ENCODE peak calls at places on chromosomes 3 and 15, in eight cellular contexts. T, D, K, I, G, W, S and L are unnamed samples.

GRCh38 chr3:97872209-97873042 is 50.6 kb downstream of the CRYBG3 start:
- DNase-seq in T (no peak), D (peak; percentile 60), K (peak; percentile 90), I (peak; percentile 98), G (no peak), W (no peak), S (no peak), L (no peak)

GRCh38 chr15:61888074-61888780 is 172.0 kb downstream of the VPS13C start:
- DNase-seq in T (no peak), D (no peak), K (peak; percentile 35), I (no peak), G (no peak), W (no peak), S (no peak), L (no peak)

GRCh38 chr3:111621535-111621934 is 26.4 kb upstream of the ZBED2 start:
- DNase-seq in T (peak; percentile 53), D (no peak), K (no peak), I (peak; percentile 17), G (peak; percentile 72), W (no peak), S (no peak), L (peak; percentile 26)

GRCh38 chr3:58994746-58995330 is 55.0 kb downstream of the CFAP20DC start:
- DNase-seq in T (no peak), D (peak; percentile 2), K (peak; percentile 67), I (peak; percentile 76), G (peak; percentile 60), W (no peak), S (peak; percentile 53), L (peak; percentile 66)

GRCh38 chr3:195107593-195107992 is 163.4 kb downstream of the XXYLT1 start:
- DNase-seq in T (no peak), D (no peak), K (no peak), I (no peak), G (no peak), W (no peak), S (no peak), L (no peak)

GRCh38 chr3:146342971-146343370 is 92.1 kb upstream of the PLSCR4 start:
- DNase-seq in T (no peak), D (no peak), K (peak; percentile 64), I (no peak), G (no peak), W (no peak), S (no peak), L (no peak)

GRCh38 chr3:30864158-30864557 is 30.3 kb downstream of the GADL1 start:
- DNase-seq in T (no peak), D (no peak), K (no peak), I (no peak), G (no peak), W (no peak), S (no peak), L (no peak)

GRCh38 chr15:69653846-69654245 is 201.2 kb downstream of the RPLP1 start:
- DNase-seq in T (no peak), D (no peak), K (no peak), I (no peak), G (no peak), W (no peak), S (no peak), L (no peak)

GRCh38 chr3:143119009-143119914 is at the start of gene CHST2:
- DNase-seq in T (peak; percentile 69), D (peak; percentile 54), K (peak; percentile 75), I (peak; percentile 41), G (peak; percentile 59), W (peak; percentile 32), S (peak; percentile 97), L (peak; percentile 54)

GRCh38 chr3:64254443-64254842 is 29.2 kb upstream of the PRICKLE2 start:
- DNase-seq in T (no peak), D (no peak), K (no peak), I (peak; percentile 55), G (no peak), W (no peak), S (no peak), L (no peak)

GRCh38 chr15:22850055-22850454 is 11.6 kb downstream of the NIPA2 start:
- DNase-seq in T (no peak), D (no peak), K (no peak), I (no peak), G (no peak), W (no peak), S (no peak), L (no peak)

GRCh38 chr3:81419196-81419595 is 342.2 kb downstream of the GBE1 start:
- DNase-seq in T (no peak), D (no peak), K (peak; percentile 35), I (peak; percentile 33), G (no peak), W (no peak), S (peak; percentile 8), L (no peak)

GRCh38 chr3:58779934-58780333 is 113.4 kb upstream of the FAM3D start:
- DNase-seq in T (no peak), D (no peak), K (no peak), I (no peak), G (no peak), W (no peak), S (no peak), L (no peak)

GRCh38 chr3:49461443-49462171 is 8.5 kb upstream of the DAG1 start:
- DNase-seq in T (no peak), D (no peak), K (no peak), I (peak; percentile 33), G (peak; percentile 71), W (no peak), S (peak; percentile 23), L (peak; percentile 3)

GRCh38 chr3:71629289-71630252 is 46.0 kb upstream of the FOXP1 start:
- DNase-seq in T (no peak), D (peak; percentile 77), K (peak; percentile 78), I (no peak), G (no peak), W (no peak), S (no peak), L (no peak)

GRCh38 chr3:195224156-195224979 is 46.6 kb downstream of the XXYLT1 start:
- DNase-seq in T (peak; percentile 2), D (no peak), K (no peak), I (no peak), G (no peak), W (no peak), S (no peak), L (no peak)

GRCh38 chr3:14899993-14900618 is 47.3 kb upstream of the NR2C2 start:
- DNase-seq in T (no peak), D (no peak), K (no peak), I (no peak), G (no peak), W (no peak), S (no peak), L (peak; percentile 26)

GRCh38 chr3:99269606-99270355 is 368.3 kb upstream of the DCBLD2 start:
- DNase-seq in T (no peak), D (no peak), K (peak; percentile 83), I (peak; percentile 20), G (no peak), W (no peak), S (no peak), L (no peak)

GRCh38 chr15:100284701-100285100 is 57.1 kb downstream of the ADAMTS17 start:
- DNase-seq in T (no peak), D (no peak), K (no peak), I (no peak), G (no peak), W (no peak), S (no peak), L (no peak)

GRCh38 chr3:32297366-32297765 is 58.9 kb downstream of the CMTM8 start:
- DNase-seq in T (peak; percentile 26), D (no peak), K (no peak), I (no peak), G (no peak), W (no peak), S (no peak), L (no peak)

GRCh38 chr15:66483131-66483566 is 14.4 kb downstream of the SNAPC5 start:
- DNase-seq in T (no peak), D (peak; percentile 92), K (peak; percentile 88), I (no peak), G (no peak), W (no peak), S (no peak), L (no peak)

GRCh38 chr3:164748626-164749025 is 329.7 kb downstream of the SI start:
- DNase-seq in T (no peak), D (no peak), K (no peak), I (peak; percentile 63), G (no peak), W (no peak), S (no peak), L (no peak)

GRCh38 chr3:63193647-63194046 is 84.5 kb upstream of the SYNPR start:
- DNase-seq in T (no peak), D (no peak), K (peak; percentile 38), I (peak; percentile 34), G (no peak), W (no peak), S (no peak), L (peak; percentile 16)

GRCh38 chr15:83717010-83717409 is 63.1 kb downstream of the ADAMTSL3 start:
- DNase-seq in T (no peak), D (no peak), K (no peak), I (no peak), G (no peak), W (no peak), S (no peak), L (no peak)

GRCh38 chr3:23624305-23624704 is 181.4 kb upstream of the UBE2E1 start:
- DNase-seq in T (no peak), D (no peak), K (no peak), I (peak; percentile 56), G (no peak), W (no peak), S (peak; percentile 19), L (no peak)

GRCh38 chr3:190339130-190339529 is 16.9 kb upstream of the CLDN1 start:
- DNase-seq in T (no peak), D (no peak), K (peak; percentile 46), I (peak; percentile 91), G (no peak), W (no peak), S (no peak), L (peak; percentile 5)

GRCh38 chr3:172522871-172523818 is at the start of gene TNFSF10:
- DNase-seq in T (peak; percentile 24), D (peak; percentile 95), K (peak; percentile 53), I (peak; percentile 81), G (no peak), W (no peak), S (peak; percentile 74), L (no peak)

GRCh38 chr15:90762109-90762508 is 45.0 kb downstream of the BLM start:
- DNase-seq in T (no peak), D (peak; percentile 91), K (peak; percentile 79), I (no peak), G (no peak), W (peak; percentile 20), S (no peak), L (no peak)